ENCODE peak calls at places on chromosomes 13 and 19, in ten cellular contexts. N, A, L, G, S, B, F, U, W and P are unnamed samples.

GRCh38 chr13:74979703-74980102 is 502.3 kb downstream of the TBC1D4 start:
- DNase-seq in N (no peak), A (no peak), L (no peak), G (no peak), S (no peak), B (no peak), F (no peak), U (no peak), W (no peak), P (no peak)

GRCh38 chr19:50974702-50975555 is 5.5 kb upstream of the KLK6 start:
- DNase-seq in N (no peak), A (no peak), L (no peak), G (no peak), S (no peak), B (no peak), F (no peak), U (no peak), W (no peak), P (no peak)

GRCh38 chr19:35704218-35704617 is at the start of gene ZBTB32:
- DNase-seq in N (no peak), A (no peak), L (no peak), G (no peak), S (no peak), B (no peak), F (peak), U (no peak), W (peak), P (no peak)

GRCh38 chr13:32581177-32581786 is 5.0 kb upstream of the PDS5B start:
- DNase-seq in N (no peak), A (no peak), L (no peak), G (no peak), S (no peak), B (no peak), F (no peak), U (no peak), W (peak), P (no peak)

GRCh38 chr13:52405767-52406494 is at the start of gene THSD1:
- DNase-seq in N (no peak), A (peak), L (peak), G (peak), S (peak), B (no peak), F (peak), U (peak), W (peak), P (no peak)

GRCh38 chr13:77507931-77508776 is 27.4 kb upstream of the SCEL start:
- DNase-seq in N (no peak), A (no peak), L (no peak), G (no peak), S (no peak), B (no peak), F (no peak), U (no peak), W (peak), P (no peak)

GRCh38 chr19:38667552-38668205 is 20.2 kb downstream of the ACTN4 start:
- DNase-seq in N (no peak), A (no peak), L (no peak), G (peak), S (peak), B (no peak), F (no peak), U (no peak), W (peak), P (no peak)

GRCh38 chr13:100131863-100132574 is 43.1 kb downstream of the PCCA start:
- DNase-seq in N (no peak), A (no peak), L (no peak), G (no peak), S (no peak), B (no peak), F (no peak), U (no peak), W (peak), P (no peak)

GRCh38 chr19:10878253-10878652 is 6.9 kb downstream of the CARM1 start:
- DNase-seq in N (no peak), A (no peak), L (no peak), G (no peak), S (no peak), B (no peak), F (no peak), U (no peak), W (no peak), P (no peak)

GRCh38 chr13:24680258-24680920 is at the start of gene ATP12A:
- DNase-seq in N (peak), A (no peak), L (no peak), G (no peak), S (no peak), B (no peak), F (peak), U (no peak), W (no peak), P (no peak)

GRCh38 chr13:99907627-99908026 is 63.9 kb downstream of the ZIC5 start:
- DNase-seq in N (no peak), A (no peak), L (no peak), G (no peak), S (no peak), B (no peak), F (no peak), U (no peak), W (no peak), P (no peak)

GRCh38 chr19:35194022-35194984 is 34.2 kb downstream of the FAM187B start:
- DNase-seq in N (no peak), A (no peak), L (no peak), G (no peak), S (no peak), B (no peak), F (no peak), U (no peak), W (no peak), P (no peak)

GRCh38 chr19:49883094-49883493 is 5.6 kb downstream of the TBC1D17 start:
- DNase-seq in N (no peak), A (no peak), L (no peak), G (no peak), S (no peak), B (no peak), F (no peak), U (no peak), W (no peak), P (no peak)

GRCh38 chr13:26895081-26895807 is 134.7 kb upstream of the GPR12 start:
- DNase-seq in N (no peak), A (no peak), L (no peak), G (no peak), S (no peak), B (no peak), F (peak), U (no peak), W (no peak), P (no peak)
- TF ChIP-seq CTCF in N (no peak), A (no peak), L (no peak), G (no peak), S (no peak), B (no peak), F (no peak), U (no peak), W (no peak), P (no peak)

GRCh38 chr19:45793178-45793564 is 526 bp upstream of the DMWD start:
- DNase-seq in N (no peak), A (no peak), L (no peak), G (no peak), S (no peak), B (no peak), F (no peak), U (no peak), W (no peak), P (no peak)
- TF ChIP-seq CTCF in N (no peak), A (no peak), L (no peak), G (no peak), S (no peak), B (no peak), F (no peak), U (no peak), W (no peak), P (no peak)

GRCh38 chr19:43759515-43759914 is 4.8 kb upstream of the SMG9 start:
- DNase-seq in N (no peak), A (no peak), L (no peak), G (no peak), S (no peak), B (no peak), F (no peak), U (no peak), W (peak), P (no peak)
- TF ChIP-seq CTCF in N (no peak), A (no peak), L (no peak), G (no peak), S (no peak), B (peak), F (no peak), U (no peak), W (peak), P (peak)

GRCh38 chr19:43766755-43767043 is 11.9 kb upstream of the SMG9 start:
- DNase-seq in N (no peak), A (no peak), L (no peak), G (no peak), S (no peak), B (no peak), F (no peak), U (no peak), W (no peak), P (no peak)
- TF ChIP-seq CTCF in N (peak), A (no peak), L (no peak), G (no peak), S (no peak), B (no peak), F (peak), U (no peak), W (no peak), P (peak)

DNA sequence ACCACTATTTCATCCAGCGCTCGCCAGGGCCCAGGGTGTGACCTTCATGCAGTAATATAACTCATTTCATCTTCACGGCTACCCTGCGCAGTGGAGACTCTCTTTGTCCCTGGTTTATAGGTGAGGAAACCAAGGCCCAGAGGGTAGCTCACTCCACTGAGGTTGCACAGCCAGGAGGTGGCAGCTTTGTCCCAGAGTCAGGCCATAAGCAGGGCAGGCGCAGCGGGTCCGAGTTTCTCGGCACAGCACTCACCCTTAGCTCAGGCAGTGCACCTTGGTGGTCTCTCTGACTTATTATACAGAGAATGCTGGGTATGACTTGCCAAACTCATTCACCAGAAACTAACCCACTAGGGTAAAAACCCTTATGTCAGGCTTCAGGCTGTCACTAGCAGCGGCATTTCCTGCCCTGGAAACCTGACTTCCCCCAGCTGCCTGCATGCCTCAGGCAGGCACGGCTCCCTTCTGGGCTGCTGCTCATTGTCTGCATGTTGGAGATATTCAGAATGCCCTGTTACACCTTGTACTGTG is 24.5 kb downstream of the PPP5C start:
- DNase-seq in N (no peak), A (no peak), L (no peak), G (no peak), S (no peak), B (peak), F (no peak), U (no peak), W (no peak), P (peak)
- TF ChIP-seq CTCF in N (no peak), A (no peak), L (no peak), G (no peak), S (no peak), B (no peak), F (no peak), U (no peak), W (no peak), P (peak)

GRCh38 chr19:3185482-3186376 is at the start of gene NCLN:
- DNase-seq in N (peak), A (peak), L (peak), G (peak), S (peak), B (peak), F (peak), U (peak), W (peak), P (peak)
- TF ChIP-seq CTCF in N (no peak), A (no peak), L (no peak), G (no peak), S (no peak), B (no peak), F (no peak), U (no peak), W (no peak), P (peak)

DNA sequence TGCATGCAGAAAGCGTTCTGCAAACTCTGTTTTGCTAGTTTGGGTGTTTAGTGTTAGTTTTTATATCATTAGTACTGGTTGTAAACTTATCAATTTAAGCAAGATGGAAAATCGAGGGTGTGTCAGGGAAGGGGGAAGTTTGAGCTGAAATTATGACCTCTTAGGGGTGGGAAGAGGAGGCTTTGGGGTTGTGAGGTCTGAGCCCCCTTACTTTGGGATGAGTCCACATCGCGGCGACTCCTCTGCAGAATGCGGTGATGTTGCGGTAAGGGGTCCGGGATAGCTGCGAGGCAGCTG is 745 bp upstream of the NDUFS7 start:
- DNase-seq in N (no peak), A (no peak), L (no peak), G (no peak), S (no peak), B (no peak), F (no peak), U (no peak), W (no peak), P (no peak)
- TF ChIP-seq CTCF in N (no peak), A (no peak), L (no peak), G (no peak), S (no peak), B (no peak), F (no peak), U (no peak), W (no peak), P (no peak)